ENCODE peak calls at places on chromosomes 1 and 21, in eight cellular contexts. R is progenitor cell of endocrine pancreas; D is MCF 10A; O is Calu3; G is activated B cell treated with CpG ODN at 0.5 μM for 24 hours; T is CD14-positive monocyte; E is CD8-positive, alpha-beta T cell; N is breast epithelium. J is an unnamed sample.

GRCh38 chr21:27534211-27534610 is 567.3 kb upstream of the ADAMTS5 start:
- DNase-seq in N (no peak), T (no peak), D (no peak), E (no peak), O (no peak), G (no peak), R (no peak), J (no peak)

GRCh38 chr1:13494025-13494424 is 19.8 kb downstream of the LRRC38 start:
- DNase-seq in R (no peak), T (no peak), E (no peak), D (peak), G (no peak), O (no peak), N (no peak), J (no peak)

GRCh38 chr1:84772428-84772943 is 82.2 kb upstream of the SSX2IP start:
- DNase-seq in G (peak), E (peak), D (peak), T (peak), N (peak), O (peak), R (peak), J (peak)

GRCh38 chr1:57549280-57549679 is 125.4 kb upstream of the DAB1 start:
- DNase-seq in N (no peak), G (no peak), O (no peak), D (peak), E (no peak), T (no peak), R (no peak), J (no peak)

GRCh38 chr1:19311503-19311930 is 427 bp downstream of the AKR7A2 start:
- DNase-seq in N (no peak), T (no peak), R (no peak), G (no peak), E (no peak), O (peak), D (peak), J (no peak)

GRCh38 chr1:202623075-202623474 is 87.2 kb downstream of the SYT2 start:
- DNase-seq in G (no peak), E (no peak), D (peak), T (no peak), R (no peak), N (no peak), O (no peak), J (no peak)

GRCh38 chr1:52751589-52752306 is 25.5 kb downstream of the ZYG11B start:
- DNase-seq in R (no peak), G (no peak), D (no peak), N (no peak), O (peak), E (no peak), T (no peak), J (no peak)

GRCh38 chr1:18542351-18542750 is 61.6 kb downstream of the KLHDC7A start:
- DNase-seq in R (no peak), E (no peak), G (no peak), T (peak), N (no peak), O (no peak), D (no peak), J (no peak)

GRCh38 chr1:31834501-31834900 is 18.7 kb upstream of the SPOCD1 start:
- DNase-seq in N (no peak), D (peak), E (no peak), G (no peak), T (no peak), R (no peak), O (no peak), J (no peak)

GRCh38 chr1:245126530-245126929 is 28.3 kb upstream of the KIF26B start:
- DNase-seq in D (no peak), T (no peak), G (no peak), N (no peak), R (no peak), E (no peak), O (no peak), J (no peak)

GRCh38 chr1:115642168-115643072 is 650 bp downstream of the VANGL1 start:
- DNase-seq in R (peak), T (no peak), N (no peak), G (no peak), O (peak), D (peak), E (no peak), J (peak)

GRCh38 chr21:37700641-37701202 is 215.5 kb downstream of the KCNJ6 start:
- DNase-seq in G (no peak), N (no peak), R (no peak), E (no peak), O (peak), D (peak), T (no peak), J (peak)

GRCh38 chr1:173383341-173383740 is 93.8 kb upstream of the PRDX6 start:
- DNase-seq in N (no peak), E (no peak), G (no peak), R (no peak), O (no peak), D (no peak), T (no peak), J (no peak)

GRCh38 chr1:181518152-181518551 is 34.8 kb downstream of the CACNA1E start:
- DNase-seq in N (no peak), T (no peak), E (no peak), O (no peak), R (no peak), G (no peak), D (no peak), J (no peak)

GRCh38 chr21:37128069-37128468 is 55.0 kb downstream of the TTC3 start:
- DNase-seq in N (peak), D (no peak), T (no peak), R (no peak), O (no peak), G (no peak), E (no peak), J (no peak)

GRCh38 chr1:2240251-2241156 is 12.4 kb downstream of the SKI start:
- DNase-seq in E (peak), R (no peak), D (peak), O (no peak), T (peak), G (no peak), N (peak), J (no peak)

GRCh38 chr21:45852886-45853400 is 128.6 kb upstream of the COL6A1 start:
- DNase-seq in O (no peak), N (no peak), D (no peak), R (no peak), G (no peak), E (no peak), T (no peak), J (no peak)

GRCh38 chr1:226939439-226940028 is 560 bp upstream of the COQ8A start:
- DNase-seq in N (peak), D (no peak), O (peak), T (peak), R (peak), G (no peak), E (peak), J (no peak)

GRCh38 chr21:45865106-45865835 is 116.3 kb upstream of the COL6A1 start:
- DNase-seq in N (no peak), T (no peak), G (no peak), R (no peak), D (peak), E (no peak), O (no peak), J (no peak)

GRCh38 chr1:209229494-209230059 is 353.9 kb upstream of the CAMK1G start:
- DNase-seq in E (no peak), O (no peak), R (no peak), N (no peak), G (no peak), D (peak), T (no peak), J (no peak)

GRCh38 chr1:200294241-200294640 is 115.6 kb downstream of the ZNF281 start:
- DNase-seq in T (no peak), R (no peak), E (no peak), O (no peak), N (no peak), G (no peak), D (no peak), J (no peak)

GRCh38 chr1:235205687-235206086 is 44.6 kb upstream of the RBM34 start:
- DNase-seq in T (no peak), N (no peak), O (no peak), E (no peak), D (no peak), G (no peak), R (no peak), J (no peak)

GRCh38 chr1:232597721-232598120 is 32.2 kb downstream of the SIPA1L2 start:
- DNase-seq in T (no peak), E (no peak), O (no peak), D (peak), R (no peak), N (no peak), G (no peak), J (no peak)

GRCh38 chr1:102241431-102242338 is 245.0 kb upstream of the OLFM3 start:
- DNase-seq in O (no peak), R (no peak), G (no peak), N (no peak), T (no peak), D (no peak), E (no peak), J (no peak)

GRCh38 chr1:72034827-72035226 is 247.5 kb downstream of the NEGR1 start:
- DNase-seq in T (no peak), O (no peak), G (no peak), N (no peak), E (no peak), D (no peak), R (no peak), J (no peak)

GRCh38 chr1:74686941-74687340 is 13.3 kb upstream of the ERICH3 start:
- DNase-seq in E (no peak), G (no peak), T (no peak), O (no peak), D (no peak), N (no peak), R (no peak), J (no peak)

GRCh38 chr1:28579374-28579773 is 12.7 kb upstream of the RAB42 start:
- DNase-seq in T (no peak), R (no peak), D (no peak), G (no peak), N (no peak), E (no peak), O (no peak), J (no peak)

GRCh38 chr1:28578696-28579218 is 13.3 kb upstream of the RAB42 start:
- DNase-seq in R (no peak), E (no peak), T (no peak), N (no peak), G (no peak), O (no peak), D (no peak), J (no peak)

GRCh38 chr1:28580706-28581530 is 11.1 kb upstream of the RAB42 start:
- DNase-seq in D (peak), O (peak), G (no peak), N (no peak), R (no peak), E (peak), T (no peak), J (peak)

GRCh38 chr1:28582248-28582615 is 9.8 kb upstream of the RAB42 start:
- DNase-seq in O (no peak), G (no peak), E (no peak), T (no peak), R (no peak), N (no peak), D (peak), J (no peak)

DNA sequence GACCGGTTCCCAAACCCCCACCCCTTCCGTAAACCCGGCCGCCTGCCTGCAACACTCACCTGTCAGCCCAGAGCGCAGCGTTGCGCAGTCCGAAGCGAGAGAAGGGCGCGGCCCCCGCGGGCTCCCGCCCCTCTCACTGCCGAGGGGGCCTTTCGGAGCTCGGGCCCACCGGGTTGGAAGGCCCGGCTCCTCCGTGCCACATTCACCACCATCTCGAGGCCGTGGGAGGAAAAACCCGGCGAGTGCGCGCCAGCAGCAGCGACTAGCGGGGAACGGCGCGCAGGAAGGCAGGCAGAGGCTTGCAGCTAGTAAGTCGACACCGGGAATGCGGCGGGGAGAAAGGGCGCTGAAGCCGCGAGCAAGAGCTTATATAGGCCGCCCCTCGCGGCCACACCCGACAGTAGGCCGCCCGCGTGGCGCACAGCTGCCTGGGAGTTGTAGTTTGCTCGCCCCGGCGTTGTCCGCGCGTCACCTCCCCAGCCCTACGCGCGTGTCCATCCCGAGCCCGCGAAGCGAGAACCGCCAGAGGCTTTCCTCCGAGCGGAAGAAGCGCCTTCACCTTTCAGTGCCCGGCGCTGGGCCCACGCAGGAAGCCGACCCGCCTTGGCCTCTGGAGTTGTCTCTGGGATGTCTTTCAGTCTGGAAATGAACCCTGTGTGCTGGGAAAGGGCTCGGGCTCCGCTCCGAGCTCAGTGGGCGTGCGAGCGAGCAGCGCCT is 10.4 kb upstream of the RAB42 start:
- DNase-seq in O (peak), R (peak), E (peak), G (peak), N (peak), T (peak), D (peak), J (peak)
- TF ChIP-seq CTCF in O (no peak), R (no peak), E (no peak), G (no peak), N (peak), T (no peak), D (no peak), J (no peak)

GRCh38 chr1:44926311-44926781 is 60.0 kb downstream of the EIF2B3 start:
- DNase-seq in G (no peak), O (no peak), N (no peak), E (no peak), D (no peak), T (no peak), R (no peak), J (no peak)

GRCh38 chr1:44919387-44919786 is 67.0 kb downstream of the EIF2B3 start:
- DNase-seq in G (no peak), O (no peak), D (no peak), T (no peak), R (no peak), E (no peak), N (no peak), J (no peak)

GRCh38 chr1:44929556-44929955 is 56.8 kb downstream of the EIF2B3 start:
- DNase-seq in R (no peak), G (no peak), T (no peak), N (no peak), D (no peak), O (no peak), E (no peak), J (no peak)

DNA sequence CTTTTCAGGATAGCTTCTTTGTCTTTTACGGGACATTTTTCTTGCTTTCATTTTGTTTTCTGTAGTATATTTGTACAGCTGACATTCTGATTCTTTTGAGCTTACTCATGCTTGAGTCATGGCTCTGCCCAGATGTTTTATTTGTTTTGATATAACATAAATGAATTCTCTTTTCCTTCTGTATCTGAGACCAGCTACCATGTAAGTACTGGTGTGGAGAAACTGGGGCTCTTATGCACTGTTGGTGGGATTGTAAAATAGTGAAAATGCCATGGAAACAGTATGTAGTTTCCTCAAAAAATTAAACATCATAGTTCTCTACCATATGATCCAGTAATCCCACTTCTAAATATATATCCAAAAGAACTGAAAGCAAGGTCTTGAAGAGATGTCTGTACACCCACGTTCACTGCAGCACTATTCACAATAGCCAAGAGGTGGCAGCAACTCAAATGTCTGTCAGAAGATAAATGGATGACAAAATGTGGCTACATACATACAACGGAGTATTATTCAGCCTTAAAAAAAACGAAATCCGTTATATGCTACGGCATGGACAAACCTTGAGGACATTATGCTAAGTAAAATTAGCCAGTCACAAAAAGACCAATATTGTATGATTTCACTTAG is 61.4 kb downstream of the EIF2B3 start:
- DNase-seq in E (no peak), T (no peak), N (no peak), R (no peak), D (peak), G (no peak), O (peak), J (no peak)
- TF ChIP-seq CTCF in E (no peak), T (no peak), N (peak), R (peak), D (peak), G (no peak), O (no peak), J (peak)

GRCh38 chr21:43712268-43712942 is 6.5 kb upstream of the PDXK start:
- DNase-seq in D (peak), G (no peak), O (peak), R (no peak), N (peak), E (no peak), T (no peak), J (no peak)
- TF ChIP-seq CTCF in D (no peak), G (no peak), O (no peak), R (no peak), N (no peak), E (no peak), T (no peak), J (no peak)

GRCh38 chr1:110515041-110515440 is 3.9 kb downstream of the KCNA10 start:
- DNase-seq in G (no peak), O (no peak), R (no peak), T (no peak), E (no peak), N (no peak), D (no peak), J (no peak)

GRCh38 chr1:110515896-110516295 is 3.1 kb downstream of the KCNA10 start:
- DNase-seq in N (no peak), O (no peak), E (no peak), T (no peak), D (peak), G (no peak), R (no peak), J (no peak)

GRCh38 chr1:110523011-110523410 is 4.0 kb upstream of the KCNA10 start:
- DNase-seq in R (no peak), D (no peak), E (no peak), O (no peak), G (no peak), T (no peak), N (no peak), J (no peak)

GRCh38 chr1:110524311-110525249 is 5.6 kb upstream of the KCNA10 start:
- DNase-seq in N (no peak), R (peak), T (no peak), D (peak), G (no peak), E (peak), O (peak), J (peak)

GRCh38 chr1:110519125-110519810 is at the start of gene KCNA10:
- DNase-seq in R (no peak), T (no peak), E (no peak), G (no peak), O (no peak), N (no peak), D (no peak), J (no peak)
- TF ChIP-seq CTCF in R (no peak), T (no peak), E (no peak), G (no peak), O (no peak), N (no peak), D (no peak), J (no peak)

J was measured in nephron progenitor cell.